ENCODE peak calls at places on chromosomes 12 and 14, in seven cellular contexts. E is hepatic stellate cell, G is GM18507, Y is anterior cingulate cortex, T is left colon, H is LNCaP clone FGC, A is AG10803. J is an unnamed sample.

GRCh38 chr12:113214938-113215400 is 6.3 kb upstream of the TPCN1 start:
- DNase-seq in A (peak; percentile 99), Y (no peak), T (peak; percentile 53), E (peak; percentile 89), G (no peak), H (no peak), J (peak; percentile 99)

GRCh38 chr12:68304626-68305025 is 27.5 kb downstream of the MDM1 start:
- DNase-seq in H (no peak), A (no peak), E (no peak), G (no peak), Y (no peak), T (no peak), J (no peak)

GRCh38 chr12:124674937-124675336 is 107.5 kb upstream of the NCOR2 start:
- DNase-seq in T (no peak), A (no peak), G (no peak), H (no peak), E (no peak), Y (no peak), J (no peak)

GRCh38 chr12:55717397-55718007 is 1.7 kb downstream of the BLOC1S1 start:
- DNase-seq in T (peak; percentile 84), G (no peak), Y (no peak), H (no peak), A (no peak), E (peak; percentile 65), J (peak; percentile 88)

GRCh38 chr14:29710015-29710414 is 217.6 kb downstream of the PRKD1 start:
- DNase-seq in E (peak; percentile 7), Y (no peak), H (no peak), G (no peak), A (peak; percentile 3), T (no peak), J (peak; percentile 15)

GRCh38 chr14:90319173-90319572 is 12.6 kb downstream of the NRDE2 start:
- DNase-seq in Y (no peak), E (no peak), H (no peak), A (peak; percentile 19), G (no peak), T (no peak), J (no peak)

GRCh38 chr12:107302649-107303386 is 209.5 kb upstream of the CRY1 start:
- DNase-seq in T (no peak), H (no peak), Y (no peak), A (no peak), G (no peak), E (no peak), J (peak; percentile 32)

GRCh38 chr14:24196071-24197061 is 1.1 kb upstream of the TM9SF1 start:
- DNase-seq in E (peak; percentile 53), Y (no peak), H (no peak), A (peak; percentile 17), T (no peak), G (no peak), J (peak; percentile 34)

GRCh38 chr12:52741378-52742195 is 35.6 kb downstream of the KRT76 start:
- DNase-seq in H (peak; percentile 46), G (peak; percentile 8), Y (no peak), E (peak; percentile 23), A (peak; percentile 30), T (peak; percentile 36), J (peak; percentile 54)

GRCh38 chr12:80593766-80594165 is 113.7 kb upstream of the MYF6 start:
- DNase-seq in G (no peak), A (peak; percentile 90), H (no peak), T (no peak), Y (no peak), E (peak; percentile 8), J (peak; percentile 72)

GRCh38 chr14:57657487-57657886 is 163.8 kb upstream of the CCDC198 start:
- DNase-seq in Y (no peak), G (no peak), E (no peak), A (peak; percentile 9), H (no peak), T (no peak), J (peak; percentile 25)

GRCh38 chr12:29611906-29612305 is 114.4 kb upstream of the OVCH1 start:
- DNase-seq in A (no peak), Y (no peak), T (no peak), E (peak; percentile 14), H (no peak), G (no peak), J (peak; percentile 27)

GRCh38 chr14:22780105-22780679 is 13.7 kb downstream of the OXA1L start:
- DNase-seq in E (no peak), H (no peak), A (no peak), T (no peak), G (no peak), Y (no peak), J (peak; percentile 61)

GRCh38 chr14:100529561-100530031 is 57.6 kb downstream of the BEGAIN start:
- DNase-seq in H (no peak), A (no peak), E (no peak), Y (no peak), G (no peak), T (peak; percentile 21), J (no peak)

GRCh38 chr14:105123266-105123665 is 45.3 kb downstream of the JAG2 start:
- DNase-seq in E (no peak), H (no peak), T (no peak), G (no peak), Y (no peak), A (no peak), J (no peak)

GRCh38 chr12:101696477-101697196 is 803 bp upstream of the CHPT1 start:
- DNase-seq in T (peak; percentile 68), Y (no peak), E (no peak), H (no peak), A (peak; percentile 36), G (peak; percentile 11), J (no peak)

GRCh38 chr14:63362305-63362914 is 43.7 kb upstream of the GPHB5 start:
- DNase-seq in Y (no peak), T (no peak), E (no peak), A (no peak), G (no peak), H (no peak), J (no peak)

GRCh38 chr12:54587315-54587821 is 1.1 kb downstream of the PPP1R1A start:
- DNase-seq in T (peak; percentile 32), A (no peak), Y (no peak), H (no peak), E (no peak), G (no peak), J (no peak)

GRCh38 chr12:57607958-57608663 is 3.1 kb upstream of the ARHGEF25 start:
- DNase-seq in H (no peak), E (no peak), A (no peak), Y (no peak), G (no peak), T (no peak), J (no peak)

GRCh38 chr14:64293976-64294671 is at the start of gene ESR2:
- DNase-seq in H (no peak), E (peak; percentile 45), T (peak; percentile 30), G (no peak), A (peak; percentile 12), Y (no peak), J (peak; percentile 24)

GRCh38 chr12:31362115-31362758 is 36.3 kb upstream of the SINHCAF start:
- DNase-seq in G (no peak), H (no peak), A (no peak), E (no peak), Y (no peak), T (peak; percentile 61), J (peak; percentile 42)

GRCh38 chr12:96219700-96220206 is 25.6 kb downstream of the ELK3 start:
- DNase-seq in T (no peak), E (peak; percentile 97), H (no peak), Y (no peak), A (peak; percentile 96), G (no peak), J (peak; percentile 98)

GRCh38 chr14:88218119-88218915 is 104.8 kb downstream of the KCNK10 start:
- DNase-seq in E (no peak), Y (no peak), T (no peak), G (no peak), H (no peak), A (no peak), J (no peak)

GRCh38 chr12:966715-967114 is 17.2 kb upstream of the RAD52 start:
- DNase-seq in T (no peak), E (no peak), Y (no peak), G (no peak), A (no peak), H (no peak), J (no peak)

GRCh38 chr12:119369907-119370546 is 35.5 kb downstream of the CCDC60 start:
- DNase-seq in E (no peak), H (no peak), Y (no peak), A (no peak), G (no peak), T (no peak), J (no peak)

GRCh38 chr12:124660846-124661245 is 93.4 kb upstream of the NCOR2 start:
- DNase-seq in A (no peak), H (no peak), G (no peak), E (no peak), T (no peak), Y (no peak), J (no peak)

GRCh38 chr12:115988629-115989563 is 288.6 kb downstream of the MED13L start:
- DNase-seq in T (no peak), A (no peak), E (no peak), G (no peak), Y (no peak), H (no peak), J (no peak)

GRCh38 chr12:122988612-122989442 is 8.3 kb downstream of the ARL6IP4 start:
- DNase-seq in Y (no peak), H (no peak), T (no peak), E (no peak), A (no peak), G (no peak), J (no peak)

J was measured in M059J.